ENCODE peak calls at places on chromosomes 13 and 19, in nine cellular contexts. I is colonic mucosa, Z is stomach, C is PC-9, W is tibial artery, V is pancreas, B is uterus, R is prostate gland, X is WERI-Rb-1. P is an unnamed sample.

GRCh38 chr19:58544591-58545285 is 874 bp downstream of the TRIM28 start:
- DNase-seq in I (peak; percentile 58), X (no peak), Z (no peak), W (no peak), C (no peak), V (no peak), R (no peak), B (no peak), P (peak; percentile 52)

GRCh38 chr19:15324791-15325519 is 7.4 kb downstream of the BRD4 start:
- DNase-seq in I (peak; percentile 43), Z (peak; percentile 63), R (no peak), W (no peak), C (no peak), X (peak; percentile 32), B (no peak), V (peak; percentile 83), P (no peak)

GRCh38 chr13:75368167-75368566 is 113.8 kb downstream of the TBC1D4 start:
- DNase-seq in B (no peak), W (no peak), C (no peak), R (peak; percentile 25), I (no peak), Z (no peak), V (no peak), X (no peak), P (peak; percentile 72)

GRCh38 chr19:8366961-8367326 is 3.0 kb downstream of the ANGPTL4 start:
- DNase-seq in B (peak; percentile 74), W (no peak), V (no peak), C (no peak), Z (no peak), R (no peak), X (no peak), I (no peak), P (peak; percentile 18)

GRCh38 chr13:19362946-19363510 is 181.4 kb upstream of the TUBA3C start:
- DNase-seq in Z (no peak), W (no peak), I (no peak), X (no peak), V (no peak), B (no peak), C (no peak), R (no peak), P (no peak)

GRCh38 chr19:41796362-41796761 is at the start of gene CEACAM3:
- DNase-seq in C (no peak), B (no peak), V (no peak), Z (no peak), X (no peak), R (no peak), I (no peak), W (no peak), P (no peak)

GRCh38 chr13:110244096-110244830 is 62.7 kb downstream of the COL4A1 start:
- DNase-seq in V (no peak), Z (no peak), C (no peak), W (peak; percentile 60), I (no peak), X (no peak), R (no peak), B (no peak), P (no peak)

GRCh38 chr13:33606692-33607091 is 211.3 kb upstream of the RFC3 start:
- DNase-seq in V (no peak), B (no peak), W (no peak), Z (no peak), I (no peak), R (no peak), X (peak; percentile 40), C (no peak), P (no peak)

GRCh38 chr13:105914637-105915036 is 620.8 kb downstream of the EFNB2 start:
- DNase-seq in C (no peak), Z (no peak), B (no peak), W (no peak), I (no peak), X (no peak), R (no peak), V (no peak), P (no peak)

GRCh38 chr13:21615427-21615826 is 11.5 kb upstream of the MICU2 start:
- DNase-seq in B (no peak), V (no peak), Z (no peak), R (no peak), C (no peak), I (no peak), X (no peak), W (no peak), P (no peak)

GRCh38 chr19:34089566-34089965 is 82.7 kb upstream of the LSM14A start:
- DNase-seq in C (no peak), Z (no peak), I (no peak), B (no peak), V (no peak), W (no peak), X (no peak), R (no peak), P (no peak)

GRCh38 chr13:85367887-85368286 is 431.3 kb downstream of the SLITRK6 start:
- DNase-seq in I (no peak), R (no peak), C (no peak), B (no peak), X (no peak), Z (no peak), V (no peak), W (no peak), P (no peak)

GRCh38 chr19:17565611-17566010 is 10.2 kb downstream of the COLGALT1 start:
- DNase-seq in Z (no peak), B (no peak), V (no peak), W (no peak), C (peak; percentile 39), R (no peak), I (no peak), X (no peak), P (no peak)

GRCh38 chr19:35519291-35519690 is 5.8 kb upstream of the DMKN start:
- DNase-seq in C (peak; percentile 40), V (no peak), I (no peak), X (no peak), B (no peak), Z (no peak), W (no peak), R (no peak), P (no peak)

GRCh38 chr13:20968745-20969144 is 66.2 kb upstream of the XPO4 start:
- DNase-seq in V (no peak), I (no peak), C (no peak), X (no peak), W (no peak), R (no peak), B (no peak), Z (no peak), P (no peak)

GRCh38 chr13:98719527-98720250 is 32.8 kb downstream of the SLC15A1 start:
- DNase-seq in B (no peak), W (no peak), I (no peak), X (no peak), Z (no peak), V (no peak), R (no peak), C (no peak), P (no peak)

GRCh38 chr13:25088562-25089221 is 7.2 kb upstream of the PABPC3 start:
- DNase-seq in R (no peak), X (no peak), W (no peak), Z (no peak), C (no peak), B (no peak), V (no peak), I (no peak), P (no peak)

GRCh38 chr13:24684600-24684998 is 4.4 kb downstream of the ATP12A start:
- DNase-seq in I (no peak), C (no peak), V (no peak), X (no peak), W (no peak), B (no peak), R (no peak), Z (no peak), P (no peak)

GRCh38 chr13:39405107-39405506 is 197.9 kb downstream of the LHFPL6 start:
- DNase-seq in Z (no peak), W (no peak), R (no peak), C (no peak), I (no peak), V (no peak), B (no peak), X (no peak), P (no peak)
- H3K27ac ChIP-seq in Z (no peak overlapping the region), W (no peak overlapping the region), R (no peak overlapping the region), C (no peak overlapping the region), I (no peak overlapping the region), V (no peak overlapping the region), B (no peak overlapping the region), X (no peak overlapping the region), P (no peak overlapping the region)

GRCh38 chr13:41939403-41939802 is 21.5 kb downstream of the VWA8 start:
- DNase-seq in C (no peak), B (no peak), W (no peak), V (no peak), X (no peak), I (no peak), R (no peak), Z (no peak), P (no peak)

GRCh38 chr13:41941174-41941573 is 19.7 kb downstream of the VWA8 start:
- DNase-seq in Z (no peak), I (no peak), X (no peak), C (no peak), R (no peak), B (no peak), W (no peak), V (no peak), P (no peak)

GRCh38 chr13:41944229-41944628 is 16.7 kb downstream of the VWA8 start:
- DNase-seq in R (no peak), V (no peak), Z (no peak), C (no peak), B (no peak), I (no peak), X (no peak), W (no peak), P (no peak)

GRCh38 chr13:41944635-41945401 is 16.1 kb downstream of the VWA8 start:
- DNase-seq in V (no peak), Z (no peak), W (no peak), X (no peak), R (no peak), C (no peak), I (no peak), B (no peak), P (no peak)

GRCh38 chr13:41942462-41943094 is 18.3 kb downstream of the VWA8 start:
- DNase-seq in C (no peak), B (no peak), R (no peak), W (no peak), Z (no peak), I (no peak), X (peak; percentile 16), V (no peak), P (peak; percentile 6)
- TF ChIP-seq CTCF in C (no peak), B (no peak), R (no peak), W (no peak), Z (no peak), I (peak; percentile 27), X (no peak), V (no peak), P (no peak)

DNA sequence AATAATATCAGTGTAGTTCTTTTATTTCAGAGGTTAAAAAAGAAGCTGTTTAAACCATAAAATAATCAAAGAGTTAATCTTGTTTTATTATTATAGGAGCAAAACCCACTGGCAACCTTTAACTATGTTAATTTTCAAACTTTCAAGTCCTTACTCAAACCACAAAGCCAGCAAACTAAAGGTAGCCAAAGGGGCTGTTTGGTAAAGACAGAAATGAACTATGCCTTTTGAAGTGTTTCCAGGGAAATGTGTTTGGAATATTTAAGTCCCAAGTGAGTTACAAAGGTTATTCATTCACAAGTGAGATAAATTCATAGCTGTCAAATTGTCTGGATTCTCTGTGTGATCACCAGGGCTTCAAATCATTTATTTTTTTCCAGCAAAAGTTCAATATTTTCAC is 264.7 kb downstream of the MZT1 start:
- DNase-seq in W (no peak), V (no peak), C (no peak), B (no peak), I (no peak), Z (no peak), X (no peak), R (no peak), P (no peak)
- H3K4me3 ChIP-seq in W (no peak overlapping the region), V (no peak overlapping the region), C (no peak overlapping the region), B (no peak overlapping the region), I (no peak overlapping the region), Z (no peak overlapping the region), X (no peak overlapping the region), R (no peak overlapping the region), P (no peak overlapping the region)

GRCh38 chr19:55473201-55473600 is 3.2 kb upstream of the ZNF628 start:
- DNase-seq in C (peak; percentile 35), I (no peak), V (no peak), X (no peak), W (no peak), B (no peak), Z (no peak), R (no peak), P (no peak)
- H3K27ac ChIP-seq in C (peak overlapping the region; percentile 66), I (no peak overlapping the region), V (no peak overlapping the region), X (no peak overlapping the region), W (no peak overlapping the region), B (no peak overlapping the region), Z (no peak overlapping the region), R (no peak overlapping the region), P (no peak overlapping the region)